ENCODE peak calls at places on chromosome 19, in ten cellular contexts. X, A, Y, S, L, F, O, V, K and R are unnamed samples. For H3K4me1, the result is how much of the 10 kb centered on the place peaks cover.

GRCh38 chr19:56842421-56842820 is 1.9 kb upstream of the PEG3 start:
- DNase-seq in X (no peak), A (no peak), Y (no peak), S (no peak), L (no peak), F (no peak), O (no peak), V (no peak), K (no peak), R (no peak)

GRCh38 chr19:32809754-32810153 is 59.8 kb downstream of the SLC7A9 start:
- DNase-seq in X (no peak), A (no peak), Y (no peak), S (no peak), L (no peak), F (no peak), O (no peak), V (no peak), K (no peak), R (no peak)

GRCh38 chr19:11160119-11160768 is 4.7 kb upstream of the SPC24 start:
- DNase-seq in X (no peak), A (no peak), Y (no peak), S (no peak), L (no peak), F (no peak), O (no peak), V (no peak), K (peak), R (no peak)

GRCh38 chr19:7806234-7806633 is 23.8 kb upstream of the EVI5L start:
- DNase-seq in X (no peak), A (no peak), Y (no peak), S (no peak), L (no peak), F (no peak), O (no peak), V (no peak), K (no peak), R (no peak)

GRCh38 chr19:55484571-55485438 is at the start of gene NAT14:
- DNase-seq in X (no peak), A (peak), Y (no peak), S (peak), L (no peak), F (no peak), O (no peak), V (peak), K (peak), R (no peak)

GRCh38 chr19:16896098-16896912 is 7.5 kb downstream of the F2RL3 start:
- DNase-seq in X (no peak), A (no peak), Y (no peak), S (no peak), L (no peak), F (no peak), O (no peak), V (no peak), K (no peak), R (no peak)

GRCh38 chr19:31589109-31589508 is 239.9 kb upstream of the TSHZ3 start:
- DNase-seq in X (no peak), A (no peak), Y (no peak), S (no peak), L (no peak), F (no peak), O (no peak), V (no peak), K (no peak), R (no peak)

GRCh38 chr19:18257503-18258470 is 16.5 kb downstream of the IQCN start:
- DNase-seq in X (peak), A (no peak), Y (no peak), S (no peak), L (no peak), F (no peak), O (no peak), V (no peak), K (no peak), R (no peak)

GRCh38 chr19:46975918-46976782 is 43.5 kb upstream of the NPAS1 start:
- DNase-seq in X (peak), A (peak), Y (peak), S (peak), L (peak), F (peak), O (peak), V (no peak), K (peak), R (peak)

GRCh38 chr19:13366529-13367143 is 139.6 kb downstream of the CACNA1A start:
- DNase-seq in X (no peak), A (no peak), Y (no peak), S (no peak), L (no peak), F (no peak), O (no peak), V (peak), K (peak), R (no peak)

GRCh38 chr19:13718733-13719132 is 45.6 kb upstream of the MRI1 start:
- DNase-seq in X (peak), A (no peak), Y (no peak), S (peak), L (no peak), F (no peak), O (no peak), V (peak), K (peak), R (no peak)

GRCh38 chr19:41939861-41940442 is 11.7 kb upstream of the ERFL start:
- DNase-seq in X (peak), A (no peak), Y (no peak), S (peak), L (no peak), F (no peak), O (no peak), V (peak), K (no peak), R (no peak)

GRCh38 chr19:58350001-58350801 is 3.1 kb downstream of the A1BG start:
- DNase-seq in X (no peak), A (peak), Y (no peak), S (no peak), L (no peak), F (no peak), O (no peak), V (no peak), K (no peak), R (no peak)

GRCh38 chr19:55460670-55461258 is 678 bp downstream of the ISOC2 start:
- DNase-seq in X (peak), A (peak), Y (peak), S (peak), L (peak), F (no peak), O (peak), V (peak), K (peak), R (peak)

GRCh38 chr19:18173054-18173571 is 500 bp upstream of the IFI30 start:
- DNase-seq in X (no peak), A (peak), Y (peak), S (peak), L (no peak), F (no peak), O (peak), V (no peak), K (no peak), R (no peak)

GRCh38 chr19:39413269-39413902 is 917 bp downstream of the PLEKHG2 start:
- DNase-seq in X (peak), A (peak), Y (no peak), S (peak), L (no peak), F (no peak), O (peak), V (peak), K (peak), R (no peak)

GRCh38 chr19:33302974-33303790 is 848 bp upstream of the CEBPA start:
- DNase-seq in X (peak), A (peak), Y (peak), S (peak), L (no peak), F (no peak), O (peak), V (peak), K (peak), R (no peak)

GRCh38 chr19:55117063-55117635 is 288 bp downstream of the PPP1R12C start:
- DNase-seq in X (no peak), A (peak), Y (no peak), S (no peak), L (no peak), F (no peak), O (no peak), V (no peak), K (no peak), R (no peak)

GRCh38 chr19:3406571-3407111 is 40.3 kb downstream of the NFIC start:
- DNase-seq in X (no peak), A (no peak), Y (no peak), S (no peak), L (no peak), F (no peak), O (no peak), V (no peak), K (no peak), R (no peak)

GRCh38 chr19:3409346-3410064 is 43.1 kb downstream of the NFIC start:
- DNase-seq in X (no peak), A (peak), Y (peak), S (peak), L (no peak), F (no peak), O (no peak), V (no peak), K (no peak), R (peak)

GRCh38 chr19:3405261-3405653 is 38.9 kb downstream of the NFIC start:
- DNase-seq in X (no peak), A (no peak), Y (no peak), S (no peak), L (no peak), F (no peak), O (no peak), V (no peak), K (no peak), R (no peak)

GRCh38 chr19:3408996-3409345 is 42.6 kb downstream of the NFIC start:
- DNase-seq in X (no peak), A (no peak), Y (no peak), S (no peak), L (no peak), F (no peak), O (no peak), V (no peak), K (no peak), R (no peak)

GRCh38 chr19:3407556-3408516 is 41.5 kb downstream of the NFIC start:
- DNase-seq in X (no peak), A (peak), Y (peak), S (peak), L (no peak), F (no peak), O (peak), V (no peak), K (no peak), R (peak)
- H3K4me1 ChIP-seq in X (under half), A (under half), Y (half or more), S (half or more), L (under half), F (under half), O (half or more), V (under half), K (under half), R (under half)

GRCh38 chr19:2289714-2290435 is 7.9 kb upstream of the PEAK3 start:
- DNase-seq in X (no peak), A (peak), Y (no peak), S (no peak), L (no peak), F (no peak), O (no peak), V (no peak), K (no peak), R (no peak)

GRCh38 chr19:2296141-2296540 is 11.8 kb downstream of the LINGO3 start:
- DNase-seq in X (no peak), A (no peak), Y (no peak), S (no peak), L (no peak), F (no peak), O (no peak), V (no peak), K (no peak), R (no peak)

GRCh38 chr19:2291185-2291751 is 9.3 kb upstream of the PEAK3 start:
- DNase-seq in X (no peak), A (peak), Y (no peak), S (no peak), L (no peak), F (no peak), O (no peak), V (no peak), K (no peak), R (no peak)

GRCh38 chr19:2290441-2291184 is 8.6 kb upstream of the PEAK3 start:
- DNase-seq in X (no peak), A (no peak), Y (no peak), S (no peak), L (no peak), F (no peak), O (no peak), V (no peak), K (no peak), R (no peak)

GRCh38 chr19:2294377-2295335 is 12.7 kb upstream of the PEAK3 start:
- DNase-seq in X (no peak), A (peak), Y (no peak), S (no peak), L (no peak), F (no peak), O (no peak), V (no peak), K (peak), R (no peak)
- H3K4me1 ChIP-seq in X (under half), A (under half), Y (under half), S (under half), L (under half), F (under half), O (under half), V (under half), K (under half), R (under half)

DNA sequence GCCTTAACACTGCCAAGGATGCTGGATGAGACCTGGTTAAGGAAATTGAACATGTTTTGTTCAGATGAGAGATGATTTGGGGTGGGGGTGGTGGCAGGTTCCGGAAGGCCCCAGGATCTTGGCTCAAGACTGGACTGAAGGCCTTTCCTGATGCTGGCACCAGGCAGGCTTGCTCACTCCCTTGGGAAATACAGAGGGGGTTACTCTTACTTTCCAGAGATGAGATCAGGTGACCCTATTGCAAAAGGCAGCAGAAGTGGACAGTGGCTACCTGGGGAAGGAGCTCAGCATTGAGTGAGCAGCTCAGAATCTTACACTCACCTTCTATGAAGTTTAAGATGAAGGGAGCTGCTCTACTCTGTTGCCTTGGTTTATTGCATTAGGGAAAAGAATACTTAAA is 10.8 kb downstream of the GATAD2A start:
- DNase-seq in X (no peak), A (no peak), Y (no peak), S (no peak), L (no peak), F (no peak), O (no peak), V (no peak), K (no peak), R (no peak)
- H3K4me1 ChIP-seq in X (under half), A (under half), Y (under half), S (under half), L (under half), F (under half), O (under half), V (under half), K (under half), R (under half)

DNA sequence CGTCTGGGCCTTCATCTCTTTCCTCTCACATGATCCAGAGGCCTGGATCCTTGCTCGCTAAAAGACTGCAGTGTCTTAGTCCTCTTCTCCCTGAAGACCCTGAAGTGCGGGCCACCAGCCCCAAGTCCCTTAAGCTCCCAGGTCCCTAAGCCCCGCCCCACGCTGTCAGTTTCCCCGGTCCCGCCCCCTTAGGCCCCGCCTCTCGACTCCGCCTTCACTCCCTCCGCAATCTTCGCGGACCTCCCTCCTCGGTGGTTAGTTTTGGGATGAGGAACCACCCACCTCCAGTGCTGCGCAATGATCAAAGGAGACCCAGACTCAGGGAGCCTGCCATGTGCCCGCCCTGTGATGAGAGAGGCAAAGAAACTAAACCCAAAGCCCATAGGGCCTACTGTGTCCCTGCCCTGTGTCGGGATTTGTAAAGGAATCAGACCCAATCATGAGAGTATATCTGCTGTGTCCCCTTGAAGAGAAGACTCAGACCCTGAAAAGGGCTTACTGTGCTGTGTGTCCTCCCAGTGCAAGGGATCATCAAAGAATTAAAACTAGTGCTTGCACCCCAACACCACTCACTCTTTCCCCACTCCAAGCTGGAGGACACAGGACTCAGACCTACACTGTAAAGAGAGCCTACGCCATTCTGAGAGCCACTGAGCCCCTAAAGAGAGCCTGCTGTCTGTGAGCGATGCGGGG is 3.0 kb upstream of the COX6B1 start:
- DNase-seq in X (peak), A (peak), Y (peak), S (peak), L (peak), F (no peak), O (peak), V (peak), K (peak), R (peak)
- H3K4me1 ChIP-seq in X (under half), A (under half), Y (under half), S (under half), L (under half), F (under half), O (under half), V (under half), K (under half), R (under half)

GRCh38 chr19:38025908-38026307 is 118.9 kb downstream of the SIPA1L3 start:
- DNase-seq in X (no peak), A (no peak), Y (no peak), S (no peak), L (no peak), F (no peak), O (no peak), V (no peak), K (no peak), R (no peak)

GRCh38 chr19:38023245-38023644 is 116.2 kb downstream of the SIPA1L3 start:
- DNase-seq in X (no peak), A (no peak), Y (no peak), S (no peak), L (no peak), F (no peak), O (no peak), V (no peak), K (peak), R (no peak)

GRCh38 chr19:38021356-38021755 is 114.3 kb downstream of the SIPA1L3 start:
- DNase-seq in X (no peak), A (no peak), Y (no peak), S (no peak), L (no peak), F (no peak), O (no peak), V (no peak), K (peak), R (no peak)

GRCh38 chr19:38023661-38024574 is 116.9 kb downstream of the SIPA1L3 start:
- DNase-seq in X (no peak), A (no peak), Y (no peak), S (no peak), L (no peak), F (no peak), O (no peak), V (no peak), K (no peak), R (no peak)

GRCh38 chr19:38024991-38025716 is 118.1 kb downstream of the SIPA1L3 start:
- DNase-seq in X (no peak), A (no peak), Y (no peak), S (no peak), L (no peak), F (no peak), O (no peak), V (no peak), K (no peak), R (no peak)
- H3K4me1 ChIP-seq in X (under half), A (under half), Y (under half), S (under half), L (under half), F (under half), O (under half), V (under half), K (under half), R (under half)

GRCh38 chr19:40800339-40800996 is 1.5 kb downstream of the EGLN2 start:
- DNase-seq in X (no peak), A (peak), Y (no peak), S (no peak), L (no peak), F (no peak), O (no peak), V (no peak), K (no peak), R (no peak)
- H3K4me1 ChIP-seq in X (half or more), A (under half), Y (half or more), S (half or more), L (half or more), F (under half), O (half or more), V (half or more), K (under half), R (under half)

GRCh38 chr19:15118789-15119494 is 11.7 kb downstream of the SYDE1 start:
- DNase-seq in X (no peak), A (peak), Y (no peak), S (no peak), L (no peak), F (no peak), O (no peak), V (no peak), K (no peak), R (no peak)
- H3K4me1 ChIP-seq in X (under half), A (under half), Y (under half), S (under half), L (under half), F (under half), O (under half), V (under half), K (under half), R (under half)

GRCh38 chr19:35353635-35354034 is 4.6 kb upstream of the FFAR3 start:
- DNase-seq in X (peak), A (peak), Y (no peak), S (no peak), L (no peak), F (no peak), O (no peak), V (no peak), K (no peak), R (no peak)

GRCh38 chr19:35352177-35352447 is 4.4 kb downstream of the FFAR1 start:
- DNase-seq in X (no peak), A (no peak), Y (no peak), S (no peak), L (no peak), F (no peak), O (no peak), V (no peak), K (no peak), R (no peak)

GRCh38 chr19:35355851-35356460 is 2.3 kb upstream of the FFAR3 start:
- DNase-seq in X (peak), A (no peak), Y (no peak), S (no peak), L (no peak), F (no peak), O (no peak), V (no peak), K (no peak), R (no peak)

GRCh38 chr19:35352448-35353304 is 5.0 kb downstream of the FFAR1 start:
- DNase-seq in X (peak), A (peak), Y (no peak), S (peak), L (no peak), F (peak), O (peak), V (peak), K (peak), R (no peak)

DNA sequence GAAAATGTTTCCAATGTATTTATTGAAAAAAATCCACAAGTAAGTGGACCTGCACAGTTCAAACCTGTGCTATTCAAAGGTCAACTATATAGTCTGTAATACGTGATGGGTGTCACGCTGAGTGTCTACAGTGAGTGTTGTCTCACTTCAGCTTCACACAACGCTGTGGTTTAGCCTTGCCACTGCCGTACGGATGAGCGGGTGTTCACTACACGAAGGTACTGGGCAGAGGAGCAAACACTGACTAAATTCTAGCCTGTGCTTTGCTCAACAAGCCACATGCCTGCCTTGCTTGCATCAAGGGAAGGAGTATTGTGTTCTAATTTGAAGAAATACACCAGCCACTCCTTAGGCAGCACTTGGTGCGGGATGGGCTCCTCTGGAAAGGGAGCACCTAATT is 3.4 kb upstream of the FFAR3 start:
- DNase-seq in X (peak), A (peak), Y (no peak), S (no peak), L (no peak), F (no peak), O (no peak), V (no peak), K (no peak), R (no peak)
- H3K4me1 ChIP-seq in X (under half), A (under half), Y (under half), S (under half), L (under half), F (under half), O (under half), V (under half), K (under half), R (under half)

GRCh38 chr19:34431681-34432402 is 3.7 kb downstream of the UBA2 start:
- DNase-seq in X (no peak), A (no peak), Y (no peak), S (no peak), L (no peak), F (no peak), O (no peak), V (no peak), K (peak), R (no peak)
- H3K4me1 ChIP-seq in X (under half), A (under half), Y (half or more), S (under half), L (under half), F (under half), O (half or more), V (under half), K (under half), R (half or more)